ENCODE peak calls at places on chromosomes 13 and 19, in six cellular contexts. N is CD4-positive, CD25-positive, alpha-beta regulatory T cell; Z is colonic mucosa; B is IMR-90; E is transverse colon; X is SK-N-SH. H is an unnamed sample. For H3K4me1, the result is how much of the 10 kb centered on the place peaks cover.

GRCh38 chr13:113907637-113908617 is 44.1 kb upstream of the GAS6 start:
- DNase-seq in N (no peak), Z (peak), B (peak), E (peak), X (no peak), H (no peak)

GRCh38 chr19:12938054-12938535 is 314 bp upstream of the CALR start:
- DNase-seq in N (peak), Z (peak), B (peak), E (peak), X (peak), H (peak)

GRCh38 chr19:35509018-35509652 is 4.3 kb downstream of the DMKN start:
- DNase-seq in N (peak), Z (peak), B (no peak), E (peak), X (no peak), H (no peak)

GRCh38 chr13:41267106-41267505 is 3.7 kb upstream of the MTRF1 start:
- DNase-seq in N (no peak), Z (no peak), B (peak), E (no peak), X (no peak), H (no peak)

GRCh38 chr19:21604941-21605548 is 99.6 kb downstream of the ZNF429 start:
- DNase-seq in N (no peak), Z (peak), B (no peak), E (no peak), X (no peak), H (no peak)

GRCh38 chr19:21588202-21588601 is 82.8 kb downstream of the ZNF429 start:
- DNase-seq in N (no peak), Z (no peak), B (no peak), E (peak), X (no peak), H (no peak)

GRCh38 chr13:30737511-30738342 is 2.4 kb downstream of the ALOX5AP start:
- DNase-seq in N (no peak), Z (no peak), B (no peak), E (no peak), X (no peak), H (no peak)

GRCh38 chr13:94065741-94066140 is 413.7 kb downstream of the DCT start:
- DNase-seq in N (no peak), Z (no peak), B (peak), E (no peak), X (peak), H (no peak)

GRCh38 chr13:93700115-93700514 is 473.5 kb downstream of the GPC6 start:
- DNase-seq in N (no peak), Z (no peak), B (peak), E (no peak), X (no peak), H (no peak)

GRCh38 chr19:50718255-50719118 is 1.1 kb downstream of the SHANK1 start:
- DNase-seq in N (no peak), Z (no peak), B (no peak), E (no peak), X (peak), H (no peak)

GRCh38 chr19:44748426-44749254 is at the start of gene BCL3:
- DNase-seq in N (peak), Z (peak), B (no peak), E (peak), X (peak), H (peak)

GRCh38 chr13:64293923-64294322 is 2878.3 kb upstream of the PCDH20 start:
- DNase-seq in N (no peak), Z (no peak), B (peak), E (no peak), X (no peak), H (no peak)

GRCh38 chr13:111912453-111912866 is 154.5 kb upstream of the SOX1 start:
- DNase-seq in N (no peak), Z (peak), B (no peak), E (no peak), X (no peak), H (peak)

GRCh38 chr13:83325454-83325853 is 556.8 kb downstream of the SLITRK1 start:
- DNase-seq in N (no peak), Z (no peak), B (peak), E (no peak), X (no peak), H (no peak)

GRCh38 chr19:45451181-45451849 is 16.5 kb upstream of the FOSB start:
- DNase-seq in N (peak), Z (peak), B (peak), E (peak), X (no peak), H (peak)

GRCh38 chr13:66835040-66835628 is 395.0 kb downstream of the PCDH9 start:
- DNase-seq in N (no peak), Z (peak), B (peak), E (peak), X (peak), H (peak)

GRCh38 chr13:82963466-82963865 is 918.8 kb downstream of the SLITRK1 start:
- DNase-seq in N (no peak), Z (no peak), B (peak), E (no peak), X (no peak), H (no peak)

GRCh38 chr13:73776137-73776785 is 357.9 kb downstream of the KLF12 start:
- DNase-seq in N (no peak), Z (no peak), B (peak), E (no peak), X (no peak), H (no peak)

GRCh38 chr13:38308736-38309135 is 40.9 kb upstream of the UFM1 start:
- DNase-seq in N (no peak), Z (no peak), B (peak), E (no peak), X (no peak), H (no peak)

GRCh38 chr13:30022256-30022655 is 171.8 kb upstream of the UBL3 start:
- DNase-seq in N (no peak), Z (no peak), B (no peak), E (no peak), X (no peak), H (no peak)

GRCh38 chr13:70108276-70108845 is at the start of gene KLHL1:
- DNase-seq in N (no peak), Z (no peak), B (no peak), E (no peak), X (peak), H (no peak)

GRCh38 chr19:58385313-58386165 is 1.5 kb upstream of the RPS5 start:
- DNase-seq in N (peak), Z (no peak), B (no peak), E (no peak), X (no peak), H (no peak)

GRCh38 chr19:48873476-48874308 is 1.5 kb downstream of the PPP1R15A start:
- DNase-seq in N (no peak), Z (no peak), B (no peak), E (no peak), X (no peak), H (no peak)

GRCh38 chr13:88623150-88623549 is 952.0 kb downstream of the SLITRK5 start:
- DNase-seq in N (no peak), Z (no peak), B (no peak), E (no peak), X (no peak), H (no peak)

GRCh38 chr13:88628882-88629281 is 957.7 kb downstream of the SLITRK5 start:
- DNase-seq in N (no peak), Z (no peak), B (no peak), E (no peak), X (peak), H (no peak)

GRCh38 chr13:88622362-88622973 is 951.3 kb downstream of the SLITRK5 start:
- DNase-seq in N (no peak), Z (no peak), B (no peak), E (no peak), X (no peak), H (no peak)

DNA sequence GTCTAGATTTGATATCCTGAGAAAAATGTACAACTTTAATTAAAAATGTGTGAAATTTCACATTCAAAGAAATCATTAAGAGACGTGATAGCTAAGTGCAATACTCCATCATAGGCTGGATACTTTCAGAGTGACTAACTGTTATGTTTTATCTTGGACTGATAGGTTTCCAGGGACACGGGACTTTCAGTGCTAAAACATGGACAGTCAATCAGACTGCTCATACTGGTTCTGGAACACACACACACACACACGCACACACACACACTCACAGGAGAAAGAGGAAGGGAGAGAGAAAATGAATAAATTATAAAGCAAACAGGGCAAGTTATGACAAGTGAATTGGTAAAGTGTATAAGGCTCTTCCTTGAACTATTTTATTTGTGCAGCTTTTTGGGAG is 955.9 kb downstream of the SLITRK5 start:
- DNase-seq in N (no peak), Z (no peak), B (no peak), E (no peak), X (no peak), H (no peak)
- H3K27ac ChIP-seq in N (no peak), Z (no peak), B (no peak), E (no peak), X (no peak), H (no peak)

GRCh38 chr19:33404506-33404905 is 31.0 kb downstream of the CEBPG start:
- DNase-seq in N (no peak), Z (no peak), B (no peak), E (peak), X (no peak), H (no peak)
- H3K4me1 ChIP-seq in N (under half), Z (under half), B (under half), E (under half), X (under half), H (under half)

DNA sequence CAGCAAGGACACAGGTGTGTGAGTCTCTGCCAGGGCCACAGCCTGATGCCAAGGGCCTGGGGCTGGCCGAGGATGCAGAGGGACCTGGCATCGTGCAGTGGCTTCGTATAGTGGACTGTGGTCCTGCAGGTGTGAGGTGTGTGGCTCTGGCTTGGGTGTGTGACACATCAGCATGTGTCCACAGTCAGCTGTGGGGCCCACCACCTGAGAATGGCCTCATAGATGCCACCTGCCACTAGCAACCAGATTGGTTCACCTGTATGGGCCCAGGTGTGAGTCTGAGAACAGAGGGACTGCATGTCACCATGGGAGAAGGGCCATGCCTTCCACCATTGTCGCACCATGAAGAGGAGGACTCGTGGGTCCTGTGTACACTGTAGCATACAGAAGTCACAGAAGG is 2.4 kb downstream of the PPP1R14A start:
- DNase-seq in N (no peak), Z (no peak), B (no peak), E (no peak), X (no peak), H (no peak)
- H3K27ac ChIP-seq in N (no peak), Z (peak), B (no peak), E (peak), X (no peak), H (peak)

DNA sequence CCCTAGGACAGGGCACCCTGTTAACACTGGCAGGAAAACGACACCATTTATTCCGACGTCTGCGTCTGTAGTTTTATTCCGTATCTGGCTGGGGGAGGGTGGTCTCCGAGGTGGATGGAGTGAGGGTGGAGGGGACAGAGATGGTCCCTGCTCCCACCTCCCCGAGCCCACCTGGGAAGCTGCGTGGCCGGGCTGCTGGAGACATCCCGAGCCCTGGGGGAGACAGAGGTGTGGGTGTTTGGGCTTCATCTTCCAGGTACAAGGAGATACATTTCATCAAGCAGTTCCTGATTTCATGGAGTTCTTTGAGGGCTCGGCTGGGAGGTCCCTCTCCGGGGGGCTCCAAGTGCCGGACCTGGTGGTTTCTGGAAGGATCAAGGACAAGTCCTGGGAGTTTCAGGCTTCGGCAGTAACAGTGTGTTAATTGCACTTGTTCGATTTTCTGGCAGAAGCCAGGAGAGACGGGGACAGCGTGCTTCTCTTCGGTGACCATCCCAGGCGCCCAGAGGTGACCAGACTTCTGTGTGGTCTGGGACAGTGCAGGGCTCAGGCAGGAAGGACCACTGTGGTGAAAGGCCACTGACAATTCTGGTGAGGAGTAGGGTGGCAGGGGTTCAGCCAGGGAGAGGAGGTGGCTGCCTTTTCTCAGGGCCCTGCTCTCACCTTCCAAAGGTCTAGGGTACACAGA is 20.1 kb upstream of the MKNK2 start:
- DNase-seq in N (no peak), Z (no peak), B (no peak), E (no peak), X (no peak), H (no peak)
- H3K4me1 ChIP-seq in N (under half), Z (under half), B (under half), E (under half), X (under half), H (under half)

GRCh38 chr19:583198-583967 is 6.3 kb upstream of the HCN2 start:
- DNase-seq in N (no peak), Z (no peak), B (no peak), E (no peak), X (no peak), H (no peak)
- H3K27ac ChIP-seq in N (no peak), Z (no peak), B (no peak), E (no peak), X (no peak), H (no peak)

DNA sequence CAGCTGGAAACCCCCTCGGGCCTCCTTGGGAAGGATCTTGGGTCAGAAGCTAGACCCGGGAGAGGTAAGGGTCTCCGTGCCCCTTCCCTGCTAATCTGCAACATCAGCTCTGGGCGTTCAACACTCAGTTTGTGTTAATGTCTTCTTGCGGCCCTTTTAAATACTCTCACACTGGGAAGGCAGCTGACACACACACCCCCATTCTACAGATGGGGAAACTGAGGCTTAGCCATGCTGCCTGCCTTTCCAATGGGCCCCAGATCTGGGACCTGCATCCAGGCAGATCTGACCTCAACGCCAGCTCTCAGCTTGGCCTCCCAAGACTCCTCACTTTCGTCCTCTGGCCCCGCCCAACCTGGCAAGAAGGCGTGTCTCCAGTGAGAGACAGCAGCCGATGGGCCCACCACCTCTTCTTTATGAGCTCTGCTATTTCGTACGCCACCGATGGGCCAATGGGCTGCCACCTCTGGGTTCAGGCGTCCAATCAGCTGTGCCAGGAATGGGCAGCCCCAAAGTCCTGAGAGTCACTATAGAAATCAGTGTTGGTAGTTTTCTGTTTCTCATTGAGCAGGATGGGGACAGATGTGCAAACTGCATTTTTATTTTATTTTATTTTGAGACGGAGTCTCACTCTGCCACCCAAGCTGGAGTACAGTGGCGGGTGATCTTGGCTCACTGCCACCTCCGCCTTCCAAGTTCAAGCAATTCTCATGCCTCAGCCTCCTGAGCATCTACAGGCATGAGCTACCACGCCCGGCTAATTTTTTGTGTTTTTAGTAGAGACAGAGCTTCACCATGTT is 43.8 kb downstream of the DNM2 start:
- DNase-seq in N (no peak), Z (peak), B (no peak), E (peak), X (no peak), H (no peak)
- H3K4me1 ChIP-seq in N (half or more), Z (half or more), B (under half), E (half or more), X (under half), H (under half)

DNA sequence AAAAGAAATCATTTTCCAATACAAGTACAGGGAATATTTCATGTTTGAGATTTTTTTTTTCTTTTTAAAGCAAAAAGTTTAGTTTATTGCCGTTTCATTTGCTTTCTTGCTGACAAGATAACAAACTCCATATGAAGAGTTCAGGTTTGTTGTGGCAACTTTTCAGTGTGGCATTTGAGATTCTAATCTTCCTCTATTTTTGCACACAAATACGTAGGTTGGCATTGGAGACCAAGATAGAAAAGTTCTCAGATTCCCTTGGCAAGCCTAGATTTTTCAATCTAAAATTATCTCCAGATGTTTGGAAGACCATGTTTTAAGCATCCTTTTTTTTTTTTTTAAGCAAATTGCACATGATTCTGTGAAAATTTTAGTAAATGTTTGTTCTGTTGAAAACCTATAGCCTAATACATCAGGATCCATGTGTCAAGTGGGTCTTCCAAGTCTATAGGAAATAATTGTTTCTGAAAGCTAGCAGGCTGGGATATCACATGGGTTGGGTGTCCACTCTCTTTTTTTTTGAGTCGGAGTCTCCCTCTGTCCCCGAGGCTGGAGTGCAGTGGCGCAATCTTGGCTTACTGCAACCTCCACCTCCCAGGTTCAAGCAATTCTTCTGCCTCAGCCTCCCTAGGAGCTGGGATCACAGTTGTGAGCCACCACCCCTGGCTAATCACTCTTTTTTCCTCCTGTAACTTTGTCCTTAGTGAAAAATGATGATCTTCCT is 2.6 kb downstream of the GARRE1 start:
- DNase-seq in N (no peak), Z (no peak), B (no peak), E (no peak), X (no peak), H (peak)
- H3K27ac ChIP-seq in N (no peak), Z (no peak), B (no peak), E (no peak), X (peak), H (no peak)

GRCh38 chr13:28684257-28684656 is 25.3 kb downstream of the POMP start:
- DNase-seq in N (no peak), Z (peak), B (no peak), E (peak), X (no peak), H (no peak)

GRCh38 chr13:28680541-28680940 is 21.6 kb downstream of the POMP start:
- DNase-seq in N (no peak), Z (no peak), B (no peak), E (no peak), X (no peak), H (no peak)

GRCh38 chr13:28679628-28680027 is 20.7 kb downstream of the POMP start:
- DNase-seq in N (no peak), Z (no peak), B (peak), E (no peak), X (no peak), H (no peak)

GRCh38 chr13:28678809-28679208 is 19.9 kb downstream of the POMP start:
- DNase-seq in N (no peak), Z (no peak), B (no peak), E (no peak), X (no peak), H (no peak)
- H3K4me1 ChIP-seq in N (under half), Z (under half), B (under half), E (under half), X (under half), H (under half)

GRCh38 chr19:38441660-38442348 is 8.3 kb downstream of the RYR1 start:
- DNase-seq in N (peak), Z (no peak), B (no peak), E (no peak), X (no peak), H (no peak)

GRCh38 chr19:38444026-38444425 is 10.5 kb downstream of the RYR1 start:
- DNase-seq in N (no peak), Z (no peak), B (no peak), E (no peak), X (no peak), H (no peak)

GRCh38 chr19:38445362-38445761 is 11.9 kb downstream of the RYR1 start:
- DNase-seq in N (no peak), Z (no peak), B (no peak), E (no peak), X (no peak), H (no peak)

GRCh38 chr19:38442736-38443135 is 9.2 kb downstream of the RYR1 start:
- DNase-seq in N (no peak), Z (no peak), B (no peak), E (no peak), X (no peak), H (no peak)

GRCh38 chr19:38443458-38444001 is 10.0 kb downstream of the RYR1 start:
- DNase-seq in N (no peak), Z (no peak), B (no peak), E (no peak), X (no peak), H (no peak)
- H3K27ac ChIP-seq in N (no peak), Z (no peak), B (no peak), E (no peak), X (no peak), H (no peak)

H was measured in Peyer's patch.